ENCODE peak calls at places on chromosomes 6 and 20, in seven cellular contexts. K is T-helper 9 cell; I is NCI-H2227 treated with DMSO at 0.1 percent for 48 hours; H is A172; C is brain microvascular endothelial cell; D is GM06990; N is stimulated activated CD4-positive, alpha-beta T cell treated with anti-CD3 and anti-CD28 coated beads, Interleukin-15, amount 100 ng/mL, for 1 hour. G is an unnamed sample.

GRCh38 chr20:53834749-53835148 is 235.6 kb downstream of the BCAS1 start:
- DNase-seq in N (no peak), D (no peak), C (no peak), I (no peak), K (no peak), H (no peak), G (no peak)

GRCh38 chr6:108565091-108565766 is 4.5 kb downstream of the FOXO3 start:
- DNase-seq in C (no peak), K (no peak), I (no peak), D (peak), H (peak), N (no peak), G (no peak)

GRCh38 chr20:32521780-32522524 is 63.2 kb downstream of the NOL4L start:
- DNase-seq in C (peak), N (peak), H (peak), K (peak), D (peak), I (peak), G (no peak)

GRCh38 chr6:43768983-43769525 is 957 bp upstream of the VEGFA start:
- DNase-seq in H (no peak), N (no peak), K (no peak), D (no peak), I (no peak), C (peak), G (no peak)

GRCh38 chr6:44561062-44561591 is 173.6 kb downstream of the CDC5L start:
- DNase-seq in D (no peak), K (no peak), H (no peak), N (no peak), I (no peak), C (no peak), G (no peak)

GRCh38 chr6:73180718-73181619 is 44.3 kb downstream of the KHDC1L start:
- DNase-seq in I (peak), D (peak), K (no peak), H (peak), N (no peak), C (peak), G (no peak)

GRCh38 chr6:107611060-107611824 is 121.3 kb downstream of the SOBP start:
- DNase-seq in C (peak), H (no peak), N (no peak), D (no peak), I (no peak), K (no peak), G (no peak)

GRCh38 chr20:14986026-14986655 is 648.7 kb upstream of the FLRT3 start:
- DNase-seq in N (no peak), D (no peak), I (no peak), K (no peak), C (no peak), H (peak), G (no peak)

GRCh38 chr20:62558779-62559178 is 83.0 kb upstream of the GATA5 start:
- DNase-seq in D (no peak), I (no peak), H (no peak), K (no peak), N (no peak), C (no peak), G (no peak)

GRCh38 chr20:46364670-46365482 is 41.5 kb downstream of the ELMO2 start:
- DNase-seq in K (no peak), D (no peak), C (no peak), H (no peak), N (no peak), I (no peak), G (no peak)

GRCh38 chr20:38447931-38448675 is 13.0 kb upstream of the SNHG17 start:
- DNase-seq in H (no peak), I (no peak), N (no peak), C (no peak), D (peak), K (no peak), G (no peak)

GRCh38 chr6:30156262-30156599 is 4.8 kb downstream of the TRIM10 start:
- DNase-seq in D (no peak), C (peak), N (no peak), K (no peak), I (no peak), H (peak), G (no peak)

GRCh38 chr20:35368616-35369423 is 43.0 kb downstream of the UQCC1 start:
- DNase-seq in I (no peak), H (no peak), K (no peak), C (no peak), N (no peak), D (no peak), G (no peak)

GRCh38 chr6:45479834-45480696 is 102.3 kb upstream of the SUPT3H start:
- DNase-seq in C (peak), H (no peak), D (peak), I (no peak), N (no peak), K (no peak), G (no peak)

G was measured in cortex of kidney.